ENCODE peak calls at places on chromosome 19, in six cellular contexts. R is sigmoid colon, I is lower leg skin, M is GM12892, Z is esophagus squamous epithelium, D is prostate gland. N is an unnamed sample.

GRCh38 chr19:2478324-2478755 is 2.4 kb downstream of the GADD45B start:
- DNase-seq in R (peak), I (peak), Z (no peak), M (no peak), D (peak), N (no peak)

GRCh38 chr19:8849232-8849631 is 17.1 kb downstream of the MBD3L1 start:
- DNase-seq in R (no peak), Z (no peak), M (no peak), I (no peak), D (no peak), N (no peak)

GRCh38 chr19:16445238-16446107 is 26.3 kb downstream of the EPS15L1 start:
- DNase-seq in D (no peak), I (no peak), Z (no peak), R (no peak), M (no peak), N (no peak)

GRCh38 chr19:1401138-1401888 is at the start of gene GAMT:
- DNase-seq in D (no peak), M (peak), I (no peak), R (no peak), Z (no peak), N (peak)

GRCh38 chr19:32692727-32693061 is 1.1 kb downstream of the NUDT19 start:
- DNase-seq in R (no peak), M (no peak), Z (no peak), I (no peak), D (no peak), N (no peak)

GRCh38 chr19:40380199-40381037 is 9.6 kb downstream of the HIPK4 start:
- DNase-seq in R (no peak), I (no peak), D (no peak), M (no peak), Z (no peak), N (no peak)

GRCh38 chr19:39913682-39914333 is 20.6 kb downstream of the FCGBP start:
- DNase-seq in D (no peak), Z (no peak), R (no peak), I (no peak), M (no peak), N (no peak)

GRCh38 chr19:33441277-33441699 is 67.8 kb downstream of the CEBPG start:
- DNase-seq in I (no peak), D (no peak), M (no peak), Z (no peak), R (peak), N (no peak)

GRCh38 chr19:3607398-3608078 is 863 bp upstream of the TBXA2R start:
- DNase-seq in M (no peak), I (no peak), D (no peak), Z (no peak), R (no peak), N (no peak)

GRCh38 chr19:18903146-18904056 is 7.4 kb upstream of the CERS1 start:
- DNase-seq in D (no peak), R (no peak), Z (no peak), I (no peak), M (no peak), N (no peak)

GRCh38 chr19:489418-490196 is 6.7 kb upstream of the MADCAM1 start:
- DNase-seq in D (no peak), I (no peak), M (peak), R (no peak), Z (no peak), N (no peak)

GRCh38 chr19:19077103-19077502 is 13.3 kb downstream of the SLC25A42 start:
- DNase-seq in Z (no peak), I (no peak), D (no peak), R (no peak), M (no peak), N (no peak)

GRCh38 chr19:53553159-53553558 is 15.2 kb downstream of the ZNF331 start:
- DNase-seq in Z (no peak), I (no peak), M (no peak), D (no peak), R (no peak), N (no peak)

GRCh38 chr19:56639217-56639616 is 3.7 kb upstream of the SMIM17 start:
- DNase-seq in R (no peak), M (no peak), Z (no peak), I (no peak), D (no peak), N (no peak)

GRCh38 chr19:7603919-7604318 is 8.3 kb downstream of the CAMSAP3 start:
- DNase-seq in D (no peak), M (no peak), Z (no peak), I (no peak), R (no peak), N (no peak)

GRCh38 chr19:57282011-57282636 is 1.8 kb downstream of the ZNF460 start:
- DNase-seq in I (no peak), Z (no peak), M (no peak), R (no peak), D (no peak), N (no peak)

GRCh38 chr19:3547301-3547731 is 8.3 kb downstream of the TEKTIP1 start:
- DNase-seq in M (no peak), R (no peak), D (no peak), Z (no peak), I (no peak), N (no peak)

GRCh38 chr19:18772620-18773587 is 18.2 kb downstream of the COMP start:
- DNase-seq in D (peak), R (no peak), I (no peak), M (no peak), Z (no peak), N (no peak)

GRCh38 chr19:40534148-40534547 is 42.5 kb upstream of the SHKBP1 start:
- DNase-seq in Z (no peak), R (no peak), I (no peak), M (no peak), D (no peak), N (no peak)

GRCh38 chr19:10122066-10122465 is 2.4 kb upstream of the EIF3G start:
- DNase-seq in I (no peak), D (no peak), Z (no peak), M (no peak), R (no peak), N (no peak)

GRCh38 chr19:56170261-56170660 is 5.5 kb upstream of the GALP start:
- DNase-seq in M (no peak), D (no peak), R (no peak), Z (no peak), I (no peak), N (no peak)

GRCh38 chr19:16325161-16325527 is 518 bp downstream of the KLF2 start:
- DNase-seq in M (no peak), I (no peak), D (no peak), R (peak), Z (no peak), N (no peak)

GRCh38 chr19:4012092-4012974 is 4.8 kb downstream of the PIAS4 start:
- DNase-seq in I (no peak), M (no peak), R (peak), D (peak), Z (no peak), N (no peak)

GRCh38 chr19:40521276-40521675 is 54.5 kb downstream of the SPTBN4 start:
- DNase-seq in D (no peak), M (no peak), R (no peak), I (no peak), Z (no peak), N (no peak)

GRCh38 chr19:3784607-3785463 is 1.3 kb downstream of the MATK start:
- DNase-seq in R (no peak), M (no peak), Z (no peak), D (no peak), I (no peak), N (no peak)

GRCh38 chr19:40585677-40586422 is 9.2 kb downstream of the SHKBP1 start:
- DNase-seq in M (no peak), R (no peak), D (no peak), Z (no peak), I (no peak), N (no peak)

GRCh38 chr19:3065675-3066357 is 3.5 kb upstream of the TLE5 start:
- DNase-seq in D (no peak), I (no peak), M (peak), R (no peak), Z (no peak), N (peak)

GRCh38 chr19:55474269-55475265 is 1.9 kb upstream of the ZNF628 start:
- DNase-seq in Z (no peak), M (no peak), D (no peak), I (no peak), R (no peak), N (no peak)

GRCh38 chr19:39078436-39079200 is 5.5 kb upstream of the ACP7 start:
- DNase-seq in M (no peak), Z (no peak), I (no peak), D (no peak), R (no peak), N (no peak)

GRCh38 chr19:1252221-1252817 is 3.9 kb downstream of the MIDN start:
- DNase-seq in R (peak), M (no peak), Z (peak), D (peak), I (no peak), N (no peak)

GRCh38 chr19:23116802-23117571 is at the start of gene ZNF730:
- DNase-seq in Z (no peak), R (no peak), I (no peak), M (peak), D (peak), N (peak)

GRCh38 chr19:13817615-13818371 is 22.6 kb downstream of the ZSWIM4 start:
- DNase-seq in M (no peak), D (peak), R (no peak), Z (no peak), I (no peak), N (no peak)
- TF ChIP-seq POLR2A in M (no peak), D (peak), R (no peak), Z (no peak), I (no peak), N (no peak)

GRCh38 chr19:49488863-49489537 is 1.6 kb downstream of the RPL13A start:
- DNase-seq in R (no peak), I (no peak), Z (no peak), M (no peak), D (no peak), N (no peak)

GRCh38 chr19:49486710-49487276 is 615 bp upstream of the RPL13A start:
- DNase-seq in Z (no peak), R (peak), D (no peak), M (no peak), I (no peak), N (no peak)

GRCh38 chr19:49489601-49490167 is 2.3 kb downstream of the RPL13A start:
- DNase-seq in M (no peak), R (no peak), I (no peak), Z (no peak), D (no peak), N (no peak)

GRCh38 chr19:49487277-49488045 is at the start of gene RPL13A:
- DNase-seq in Z (peak), I (peak), M (peak), D (peak), R (peak), N (peak)

DNA sequence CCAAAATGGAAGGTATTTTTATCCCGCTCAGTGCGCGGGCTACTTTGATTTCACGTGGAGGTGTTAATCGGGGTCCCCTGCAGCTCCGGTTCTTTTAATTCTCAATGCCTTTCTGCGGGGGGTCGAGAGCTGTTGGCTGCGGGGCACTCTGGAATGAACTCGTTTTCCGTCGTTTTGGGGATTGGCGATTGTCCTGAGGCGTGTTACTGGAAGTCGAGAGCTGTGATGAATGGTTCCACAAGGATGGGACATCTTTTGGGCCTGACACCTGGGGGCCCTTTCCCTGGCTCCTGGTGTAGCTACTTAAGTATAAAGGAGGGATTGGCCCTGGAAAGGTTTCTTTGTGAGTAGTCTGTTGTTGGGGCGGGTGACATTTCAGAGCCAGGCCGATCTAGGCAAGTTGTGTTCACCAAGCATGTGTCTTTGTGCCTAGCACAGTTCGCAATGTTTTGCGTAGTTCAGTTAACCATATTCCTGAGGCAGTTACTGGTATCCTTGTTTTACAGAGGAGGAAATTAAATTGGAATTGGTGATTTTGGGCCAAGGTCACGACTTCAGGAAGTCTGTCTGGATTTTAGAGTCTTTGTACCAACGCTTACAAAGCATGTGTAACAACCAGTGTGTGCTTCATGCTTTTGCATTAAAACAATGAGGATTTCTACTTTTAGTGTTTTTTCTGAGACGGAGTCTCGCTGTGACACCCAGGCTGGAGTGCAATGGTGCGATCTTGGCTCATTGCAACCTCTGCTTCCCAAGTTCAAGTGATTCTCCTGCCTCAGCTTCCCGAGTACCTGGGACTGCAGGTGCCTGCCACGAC is 846 bp downstream of the RPL13A start:
- DNase-seq in D (no peak), Z (no peak), M (no peak), I (no peak), R (no peak), N (no peak)
- TF ChIP-seq POLR2A in D (no peak), Z (no peak), M (no peak), I (no peak), R (no peak), N (no peak)

DNA sequence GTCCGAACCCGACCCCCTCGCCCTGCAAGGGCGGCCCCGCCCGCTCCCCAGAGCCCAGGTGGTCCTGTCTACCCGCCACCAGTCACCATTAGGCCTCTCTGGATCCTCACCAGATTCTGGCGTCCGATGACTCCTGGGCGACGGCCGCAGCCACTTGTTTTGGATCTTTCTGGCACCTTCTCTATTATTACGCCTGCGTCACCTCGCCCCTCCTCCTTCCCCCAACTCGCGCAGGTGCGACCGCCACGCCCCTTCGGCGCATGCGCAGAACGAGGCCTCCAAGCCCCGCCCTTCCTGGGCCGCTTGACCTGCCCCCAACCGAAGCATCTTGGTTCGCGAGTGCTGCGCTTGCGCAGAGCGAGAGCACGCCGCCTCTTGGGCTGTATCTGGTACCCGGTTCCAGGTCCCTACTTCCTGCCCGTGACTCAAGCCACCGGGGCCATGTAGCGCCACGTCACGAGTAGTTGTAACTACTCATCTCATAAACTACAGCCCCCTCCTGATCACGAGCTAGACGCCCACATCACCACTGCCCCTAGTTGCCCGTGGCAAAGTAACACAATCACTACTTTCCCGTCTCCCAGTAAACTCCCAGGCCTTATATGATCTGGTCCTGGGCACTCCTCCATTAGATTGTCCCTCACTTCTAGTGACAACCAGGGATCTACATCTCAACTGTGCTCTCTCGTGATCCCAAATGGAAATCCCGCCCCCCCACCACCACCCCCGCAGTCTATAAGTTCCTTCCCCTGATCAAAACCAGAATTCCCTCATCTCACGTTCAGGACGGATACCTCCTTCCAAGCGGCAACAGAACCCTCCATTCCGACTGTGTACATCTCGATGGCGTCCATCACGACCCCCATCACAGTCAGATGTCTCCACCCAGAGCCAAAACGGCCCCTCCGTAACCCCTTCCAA is at the start of gene DEDD2:
- DNase-seq in Z (peak), D (peak), R (peak), I (peak), M (peak), N (peak)
- TF ChIP-seq POLR2A in Z (no peak), D (peak), R (peak), I (peak), M (peak), N (no peak)

DNA sequence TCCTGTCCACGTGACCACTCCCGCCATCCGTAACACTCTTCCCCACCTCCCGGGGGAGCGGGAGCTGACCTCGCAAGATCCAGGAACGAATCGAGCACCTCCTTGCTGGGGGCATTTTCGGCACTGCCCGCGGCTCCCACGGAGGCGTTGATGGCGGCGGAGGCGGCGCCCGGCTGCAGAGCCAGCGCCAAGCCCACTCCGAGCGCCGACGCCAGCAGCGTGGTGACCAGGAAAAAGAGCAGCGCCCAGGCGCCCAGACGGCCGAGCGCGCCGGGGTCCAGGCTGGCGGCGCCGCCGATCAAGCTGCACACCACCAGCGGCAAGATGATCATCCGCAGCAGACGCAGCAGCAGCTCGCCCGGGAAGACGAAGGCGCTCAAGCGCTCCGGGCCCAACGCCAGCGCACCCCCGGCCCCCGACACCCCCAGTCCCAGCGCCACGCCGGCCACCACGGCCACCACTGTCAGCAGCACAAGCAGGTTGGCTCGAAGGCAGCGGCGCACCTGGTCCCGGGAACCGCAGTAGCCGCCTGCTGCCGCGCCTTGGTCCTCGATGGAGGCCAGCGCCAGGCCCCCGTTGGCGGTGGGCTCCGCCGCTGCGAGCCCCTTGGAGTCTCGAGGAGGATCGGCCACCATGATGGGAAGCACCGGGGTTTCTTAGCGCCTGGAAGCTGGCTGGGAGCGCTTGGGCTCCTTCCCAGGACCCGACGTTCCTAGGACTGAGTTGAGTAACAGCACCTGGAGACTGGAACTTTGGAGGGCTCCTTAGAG is 878 bp downstream of the SLC1A5 start:
- DNase-seq in R (peak), Z (no peak), D (no peak), I (peak), M (no peak), N (no peak)
- TF ChIP-seq POLR2A in R (no peak), Z (no peak), D (no peak), I (no peak), M (no peak), N (no peak)

DNA sequence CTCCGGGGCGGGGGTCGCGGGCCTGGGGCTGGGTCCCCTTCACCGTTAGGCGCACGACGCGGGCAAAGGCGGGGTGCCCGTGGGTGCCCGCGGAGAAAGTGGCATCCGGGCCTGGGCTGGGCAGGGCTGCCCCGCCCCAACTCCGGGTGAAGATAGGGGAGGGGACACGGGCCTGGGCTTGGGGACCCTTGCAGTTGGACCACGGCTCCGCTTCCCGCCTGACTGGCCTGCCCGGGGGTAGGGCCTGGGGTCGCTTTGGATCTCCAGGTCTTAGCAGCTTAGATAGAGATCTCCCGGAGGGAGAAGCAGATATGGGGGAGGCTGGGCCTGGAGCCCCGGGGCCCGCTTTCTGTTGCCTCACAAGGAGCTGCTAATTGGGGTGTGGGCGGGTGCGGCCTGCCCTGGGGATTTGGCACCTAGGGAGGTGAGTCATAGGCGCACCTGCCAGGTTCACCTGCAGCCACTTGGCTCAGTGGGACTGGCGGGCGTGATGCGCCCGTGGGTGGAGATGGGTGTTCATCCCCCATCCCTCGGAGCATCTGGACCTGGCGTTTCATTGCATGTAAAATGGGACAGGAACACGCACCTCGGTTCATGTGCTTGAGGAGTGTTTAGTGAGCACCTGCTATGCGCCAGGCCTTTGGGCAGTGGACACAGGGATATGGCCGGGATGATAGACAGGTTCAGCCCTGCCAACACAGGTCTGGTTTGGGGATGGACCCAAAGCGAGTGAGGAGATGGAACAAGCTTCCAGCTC is 628 bp downstream of the MAP1S start:
- DNase-seq in M (no peak), R (no peak), Z (no peak), D (peak), I (no peak), N (no peak)
- TF ChIP-seq POLR2A in M (no peak), R (no peak), Z (no peak), D (no peak), I (no peak), N (no peak)

GRCh38 chr19:45247136-45247535 is 1.9 kb upstream of the EXOC3L2 start:
- DNase-seq in R (no peak), D (no peak), I (no peak), M (no peak), Z (no peak), N (no peak)
- TF ChIP-seq POLR2A in R (no peak), D (no peak), I (no peak), M (no peak), Z (no peak), N (no peak)